ENCODE peak calls at places on chromosome 14, in seven cellular contexts. T is H9, Z is IMR-90, X is mesenchymal stem cell, N is neuronal stem cell, I is trophoblast cell, A is H1. F is an unnamed sample.

GRCh38 chr14:105324080-105324778 is 9.7 kb downstream of the PACS2 start:
- DNase-seq in T (no peak), Z (no peak), X (no peak), N (no peak), I (no peak), A (no peak), F (no peak)

GRCh38 chr14:34098045-34098984 is 147.4 kb upstream of the EGLN3 start:
- DNase-seq in T (no peak), Z (peak), X (peak), N (no peak), I (peak), A (no peak), F (peak)

GRCh38 chr14:92207928-92208265 is 86.1 kb downstream of the CPSF2 start:
- DNase-seq in T (no peak), Z (no peak), X (no peak), N (no peak), I (no peak), A (no peak), F (no peak)

GRCh38 chr14:105888151-105888550 is 361.8 kb downstream of the TMEM121 start:
- DNase-seq in T (no peak), Z (no peak), X (no peak), N (no peak), I (no peak), A (no peak), F (no peak)

GRCh38 chr14:105018414-105018813 is 2.5 kb downstream of the CDCA4 start:
- DNase-seq in T (no peak), Z (no peak), X (no peak), N (no peak), I (peak), A (no peak), F (no peak)

GRCh38 chr14:104367811-104368750 is 211.5 kb upstream of the C14orf180 start:
- DNase-seq in T (no peak), Z (no peak), X (no peak), N (no peak), I (no peak), A (no peak), F (no peak)

GRCh38 chr14:94439453-94440057 is 13.0 kb downstream of the SERPINA11 start:
- DNase-seq in T (no peak), Z (no peak), X (no peak), N (no peak), I (no peak), A (no peak), F (no peak)

GRCh38 chr14:30840086-30840779 is 34.1 kb upstream of the COCH start:
- DNase-seq in T (no peak), Z (no peak), X (no peak), N (no peak), I (no peak), A (no peak), F (no peak)

GRCh38 chr14:99241314-99242035 is 30.5 kb downstream of the BCL11B start:
- DNase-seq in T (no peak), Z (no peak), X (no peak), N (no peak), I (no peak), A (no peak), F (no peak)

GRCh38 chr14:99244960-99245340 is 27.0 kb downstream of the BCL11B start:
- DNase-seq in T (no peak), Z (no peak), X (no peak), N (no peak), I (no peak), A (no peak), F (peak)

GRCh38 chr14:99244299-99244959 is 27.6 kb downstream of the BCL11B start:
- DNase-seq in T (no peak), Z (no peak), X (no peak), N (no peak), I (no peak), A (no peak), F (no peak)

GRCh38 chr14:99242238-99242637 is 29.8 kb downstream of the BCL11B start:
- DNase-seq in T (no peak), Z (no peak), X (no peak), N (no peak), I (no peak), A (no peak), F (no peak)

GRCh38 chr14:99242816-99243795 is 28.9 kb downstream of the BCL11B start:
- DNase-seq in T (no peak), Z (no peak), X (no peak), N (no peak), I (no peak), A (no peak), F (no peak)
- H2AK5ac ChIP-seq in T (no peak), Z (no peak), X (no peak), N (no peak), I (no peak), A (no peak), F (no peak)

GRCh38 chr14:71382315-71382714 is 475.1 kb downstream of the PCNX1 start:
- DNase-seq in T (no peak), Z (no peak), X (no peak), N (no peak), I (no peak), A (no peak), F (no peak)
- H2AK5ac ChIP-seq in T (no peak), Z (no peak), X (no peak), N (no peak), I (no peak), A (no peak), F (no peak)

DNA sequence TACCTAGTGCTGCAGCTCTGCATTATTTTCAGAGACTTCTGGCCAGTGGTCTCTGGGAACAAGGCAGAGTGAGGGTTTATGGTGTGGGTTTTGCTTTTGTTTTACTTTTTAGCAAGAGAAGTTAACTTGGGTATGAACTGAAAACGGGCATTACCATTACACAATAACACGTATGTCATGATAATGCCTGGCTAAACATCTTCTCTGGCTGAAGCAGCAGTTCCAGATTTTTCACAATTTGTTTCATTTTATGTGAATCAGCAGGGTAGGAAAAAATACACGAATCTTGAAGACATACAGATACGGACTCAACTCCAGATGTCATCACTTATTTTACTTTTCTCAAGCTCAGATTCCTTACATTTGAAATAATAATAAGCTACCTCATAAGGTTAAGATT is 2.5 kb upstream of the PCNX4 start:
- DNase-seq in T (no peak), Z (no peak), X (no peak), N (no peak), I (no peak), A (no peak), F (no peak)
- H2AK5ac ChIP-seq in T (no peak), Z (no peak), X (peak), N (no peak), I (no peak), A (no peak), F (no peak)

GRCh38 chr14:64507376-64508156 is 3.0 kb downstream of the ZBTB1 start:
- DNase-seq in T (no peak), Z (peak), X (peak), N (no peak), I (no peak), A (no peak), F (peak)
- H2AK5ac ChIP-seq in T (no peak), Z (no peak), X (no peak), N (no peak), I (no peak), A (no peak), F (no peak)

GRCh38 chr14:20615996-20616395 is 24.8 kb upstream of the RNASE12 start:
- DNase-seq in T (no peak), Z (no peak), X (no peak), N (no peak), I (no peak), A (no peak), F (no peak)
- H2AK5ac ChIP-seq in T (no peak), Z (no peak), X (no peak), N (no peak), I (no peak), A (no peak), F (no peak)

GRCh38 chr14:29390046-29390841 is 537.4 kb downstream of the PRKD1 start:
- DNase-seq in T (no peak), Z (no peak), X (no peak), N (peak), I (no peak), A (no peak), F (peak)

GRCh38 chr14:29392287-29392686 is 535.4 kb downstream of the PRKD1 start:
- DNase-seq in T (no peak), Z (no peak), X (no peak), N (no peak), I (no peak), A (no peak), F (no peak)
- H2AK5ac ChIP-seq in T (no peak), Z (no peak), X (no peak), N (no peak), I (no peak), A (no peak), F (no peak)

DNA sequence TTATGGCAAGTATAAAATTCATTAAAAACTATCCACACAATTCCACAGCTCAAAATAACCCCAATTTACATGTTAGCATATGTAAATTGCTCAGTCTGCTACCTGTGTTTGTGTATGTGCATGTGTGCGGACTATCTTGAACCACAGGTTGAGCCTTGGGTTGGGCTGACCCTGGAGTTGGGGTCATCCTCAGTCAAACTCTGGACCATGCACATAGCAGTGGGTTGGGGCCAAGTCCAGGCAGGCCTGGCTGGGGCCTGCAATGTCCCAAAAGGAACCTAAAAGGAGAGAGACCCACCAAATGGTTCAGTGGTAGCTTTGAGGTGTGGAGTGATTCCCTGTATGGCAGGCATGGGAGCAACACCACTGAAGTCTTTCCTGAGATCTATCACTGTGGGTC is 156.1 kb downstream of the FOXN3 start:
- DNase-seq in T (no peak), Z (no peak), X (no peak), N (no peak), I (no peak), A (no peak), F (no peak)
- H2AK5ac ChIP-seq in T (no peak), Z (no peak), X (no peak), N (no peak), I (no peak), A (no peak), F (no peak)

DNA sequence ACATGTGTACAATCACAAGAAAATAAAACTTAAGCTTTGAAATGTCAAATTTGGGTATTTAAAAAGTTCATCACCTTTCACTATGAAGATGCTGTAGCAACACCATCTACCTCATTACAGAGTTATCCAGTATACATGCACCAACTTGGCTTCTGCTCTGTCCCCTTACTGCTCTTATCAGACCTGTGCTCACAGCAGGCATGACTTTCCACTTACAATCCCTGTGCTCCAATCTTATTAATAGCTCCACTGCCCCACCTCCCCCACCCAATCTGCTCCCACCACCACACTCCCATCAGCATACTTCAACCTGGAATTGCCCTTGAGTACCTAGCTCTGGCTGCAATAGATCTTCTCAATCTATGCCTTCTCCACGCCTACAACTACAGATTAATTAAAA is 13.3 kb downstream of the GALC start:
- DNase-seq in T (no peak), Z (no peak), X (no peak), N (no peak), I (no peak), A (no peak), F (no peak)
- H2AK5ac ChIP-seq in T (no peak), Z (no peak), X (no peak), N (no peak), I (no peak), A (no peak), F (no peak)

GRCh38 chr14:102238766-102239165 is 66.2 kb downstream of the MOK start:
- DNase-seq in T (no peak), Z (no peak), X (no peak), N (no peak), I (no peak), A (no peak), F (no peak)

GRCh38 chr14:102234331-102235264 is 70.4 kb downstream of the MOK start:
- DNase-seq in T (no peak), Z (no peak), X (no peak), N (no peak), I (no peak), A (no peak), F (no peak)

GRCh38 chr14:102238131-102238530 is 66.8 kb downstream of the MOK start:
- DNase-seq in T (no peak), Z (peak), X (no peak), N (no peak), I (no peak), A (no peak), F (peak)

GRCh38 chr14:102235275-102235897 is 69.6 kb downstream of the MOK start:
- DNase-seq in T (peak), Z (peak), X (peak), N (peak), I (peak), A (peak), F (peak)

DNA sequence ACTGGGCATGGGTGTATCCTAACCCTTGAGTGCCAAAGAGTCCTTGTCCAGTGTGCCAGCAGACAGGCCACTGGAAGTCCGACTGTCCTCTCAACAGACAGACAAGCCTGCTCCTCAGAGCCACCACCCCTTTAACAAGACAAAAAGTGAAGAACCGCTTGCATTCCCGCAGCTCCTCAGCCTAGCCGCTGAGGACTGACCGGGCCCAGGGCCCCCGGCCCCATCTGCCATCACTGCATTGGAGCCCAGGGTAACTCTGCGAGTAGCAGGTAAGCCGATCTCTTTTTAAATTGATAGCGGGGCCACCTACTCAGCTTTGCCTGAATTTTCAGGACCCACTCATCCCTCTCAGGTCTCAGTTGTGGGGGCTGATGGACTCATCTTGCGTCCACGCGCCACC is 68.9 kb downstream of the MOK start:
- DNase-seq in T (no peak), Z (no peak), X (no peak), N (no peak), I (no peak), A (no peak), F (no peak)
- H2AK5ac ChIP-seq in T (no peak), Z (peak), X (peak), N (peak), I (no peak), A (no peak), F (peak)

F was measured in mesendoderm.